ENCODE peak calls at places on chromosome 12, in eight cellular contexts. X, M, Q, L, A, O, D and I are unnamed samples.

GRCh38 chr12:52527121-52527800 is 7.1 kb upstream of the KRT5 start:
- DNase-seq in M (no peak), D (no peak), Q (no peak), X (peak), A (no peak), O (no peak), L (no peak), I (no peak)

GRCh38 chr12:95605875-95606274 is 54.6 kb upstream of the USP44 start:
- DNase-seq in D (peak), X (no peak), A (peak), Q (no peak), O (peak), L (no peak), M (no peak), I (peak)

GRCh38 chr12:99059824-99060526 is 414.9 kb downstream of the APAF1 start:
- DNase-seq in D (peak), O (no peak), L (no peak), A (no peak), X (no peak), M (no peak), Q (no peak), I (no peak)

GRCh38 chr12:54412786-54413185 is 6.3 kb downstream of the ITGA5 start:
- DNase-seq in D (no peak), A (peak), O (no peak), X (peak), Q (no peak), M (no peak), L (no peak), I (no peak)

GRCh38 chr12:132356686-132357622 is 27.6 kb upstream of the GALNT9 start:
- DNase-seq in M (no peak), X (no peak), Q (no peak), O (peak), D (no peak), L (no peak), A (peak), I (peak)

GRCh38 chr12:113368331-113368730 is 9.9 kb downstream of the PLBD2 start:
- DNase-seq in Q (no peak), D (no peak), L (no peak), X (no peak), O (no peak), A (no peak), M (no peak), I (no peak)

GRCh38 chr12:121240484-121241202 is 30.7 kb downstream of the P2RX4 start:
- DNase-seq in Q (peak), A (no peak), X (peak), O (no peak), D (no peak), M (no peak), L (peak), I (no peak)

GRCh38 chr12:117408161-117408791 is 46.9 kb upstream of the NOS1 start:
- DNase-seq in X (peak), Q (no peak), D (peak), L (no peak), A (peak), O (peak), M (no peak), I (no peak)

GRCh38 chr12:8823565-8824300 is 1.3 kb downstream of the A2ML1 start:
- DNase-seq in M (no peak), D (no peak), Q (no peak), A (peak), O (peak), L (no peak), X (no peak), I (peak)

GRCh38 chr12:80838024-80838658 is 99.6 kb downstream of the LIN7A start:
- DNase-seq in M (no peak), X (no peak), L (no peak), O (no peak), A (no peak), D (no peak), Q (no peak), I (no peak)

GRCh38 chr12:79635676-79636075 is 55.1 kb downstream of the PAWR start:
- DNase-seq in O (peak), A (no peak), M (no peak), X (no peak), Q (no peak), D (no peak), L (no peak), I (peak)